ENCODE peak calls at places on chromosomes 5 and 9, in seven cellular contexts. One of them, this sample, is unnamed.
A peak's percentile ranks its signal among the peaks of the same experiment; 100 is the strongest.

GRCh38 chr5:98954392-98955028 is 25.7 kb upstream of the CHD1 start:
- DNase-seq in GM12878: no peak
- DNase-seq in H1: no peak
- DNase-seq in K562: peak; percentile 29
- DNase-seq in HCT116: no peak
- DNase-seq in HepG2: no peak
- DNase-seq in SK-N-SH: no peak
- DNase-seq in this sample: no peak

GRCh38 chr9:6354072-6354686 is 26.0 kb downstream of the TPD52L3 start:
- DNase-seq in GM12878: peak; percentile 45
- DNase-seq in SK-N-SH: peak; percentile 70
- DNase-seq in HepG2: peak; percentile 61
- DNase-seq in H1: peak; percentile 51
- DNase-seq in HCT116: peak; percentile 49
- DNase-seq in K562: peak; percentile 49
- DNase-seq in this sample: peak; percentile 62

GRCh38 chr9:96376926-96377874 is 6.3 kb downstream of the SLC35D2 start:
- DNase-seq in SK-N-SH: no peak
- DNase-seq in HCT116: no peak
- DNase-seq in GM12878: no peak
- DNase-seq in HepG2: peak; percentile 39
- DNase-seq in K562: no peak
- DNase-seq in H1: no peak
- DNase-seq in this sample: no peak

GRCh38 chr5:179167871-179168451 is 107.8 kb downstream of the ZNF354C start:
- DNase-seq in H1: peak; percentile 42
- DNase-seq in SK-N-SH: no peak
- DNase-seq in K562: no peak
- DNase-seq in GM12878: no peak
- DNase-seq in HepG2: no peak
- DNase-seq in HCT116: no peak
- DNase-seq in this sample: no peak

GRCh38 chr9:3865373-3865772 is 339.6 kb upstream of the RFX3 start:
- DNase-seq in HepG2: no peak
- DNase-seq in SK-N-SH: no peak
- DNase-seq in K562: no peak
- DNase-seq in H1: no peak
- DNase-seq in HCT116: no peak
- DNase-seq in GM12878: no peak
- DNase-seq in this sample: no peak

GRCh38 chr5:10762776-10763500 is 1.9 kb upstream of the DAP start:
- DNase-seq in HCT116: no peak
- DNase-seq in K562: peak; percentile 30
- DNase-seq in SK-N-SH: no peak
- DNase-seq in GM12878: no peak
- DNase-seq in H1: no peak
- DNase-seq in HepG2: no peak
- DNase-seq in this sample: no peak

GRCh38 chr9:79008916-79009315 is 562.8 kb upstream of the TLE4 start:
- DNase-seq in HCT116: no peak
- DNase-seq in H1: no peak
- DNase-seq in K562: no peak
- DNase-seq in SK-N-SH: no peak
- DNase-seq in HepG2: no peak
- DNase-seq in GM12878: no peak
- DNase-seq in this sample: no peak

GRCh38 chr5:173435543-173435942 is 107.3 kb upstream of the STC2 start:
- DNase-seq in GM12878: no peak
- DNase-seq in SK-N-SH: no peak
- DNase-seq in HCT116: no peak
- DNase-seq in H1: peak; percentile 43
- DNase-seq in K562: no peak
- DNase-seq in HepG2: no peak
- DNase-seq in this sample: no peak

GRCh38 chr5:154301726-154302125 is 111.2 kb downstream of the GALNT10 start:
- DNase-seq in GM12878: no peak
- DNase-seq in H1: peak; percentile 27
- DNase-seq in HCT116: no peak
- DNase-seq in HepG2: no peak
- DNase-seq in SK-N-SH: no peak
- DNase-seq in K562: no peak
- DNase-seq in this sample: no peak

GRCh38 chr5:152185547-152186234 is 219.4 kb downstream of the NMUR2 start:
- DNase-seq in HCT116: no peak
- DNase-seq in SK-N-SH: no peak
- DNase-seq in HepG2: no peak
- DNase-seq in GM12878: no peak
- DNase-seq in H1: no peak
- DNase-seq in K562: no peak
- DNase-seq in this sample: no peak

GRCh38 chr9:89598926-89599325 is 5.9 kb upstream of the GADD45G start:
- DNase-seq in HepG2: no peak
- DNase-seq in SK-N-SH: no peak
- DNase-seq in HCT116: no peak
- DNase-seq in K562: no peak
- DNase-seq in GM12878: no peak
- DNase-seq in H1: peak; percentile 32
- DNase-seq in this sample: no peak

GRCh38 chr5:61493973-61494372 is 161.9 kb downstream of the ZSWIM6 start:
- DNase-seq in HepG2: no peak
- DNase-seq in K562: no peak
- DNase-seq in SK-N-SH: no peak
- DNase-seq in GM12878: peak; percentile 3
- DNase-seq in HCT116: no peak
- DNase-seq in H1: no peak
- DNase-seq in this sample: no peak

GRCh38 chr5:88883566-88884434 is 816 bp upstream of the MEF2C start:
- DNase-seq in H1: peak; percentile 77
- DNase-seq in SK-N-SH: peak; percentile 69
- DNase-seq in GM12878: no peak
- DNase-seq in K562: peak; percentile 47
- DNase-seq in HepG2: no peak
- DNase-seq in HCT116: peak; percentile 50
- DNase-seq in this sample: peak; percentile 46

GRCh38 chr9:121246821-121247511 is 21.0 kb upstream of the GSN start:
- DNase-seq in HCT116: no peak
- DNase-seq in HepG2: no peak
- DNase-seq in K562: no peak
- DNase-seq in GM12878: no peak
- DNase-seq in H1: no peak
- DNase-seq in SK-N-SH: no peak
- DNase-seq in this sample: no peak

GRCh38 chr5:142716963-142717362 is 31.1 kb upstream of the FGF1 start:
- DNase-seq in HepG2: peak; percentile 54
- DNase-seq in K562: no peak
- DNase-seq in SK-N-SH: peak; percentile 70
- DNase-seq in GM12878: no peak
- DNase-seq in H1: no peak
- DNase-seq in HCT116: peak; percentile 47
- DNase-seq in this sample: peak; percentile 77

GRCh38 chr5:95216136-95216955 is 68.5 kb downstream of the MCTP1 start:
- DNase-seq in H1: no peak
- DNase-seq in GM12878: no peak
- DNase-seq in HepG2: no peak
- DNase-seq in SK-N-SH: no peak
- DNase-seq in HCT116: no peak
- DNase-seq in K562: no peak
- DNase-seq in this sample: no peak

GRCh38 chr9:75175395-75175794 is 87.1 kb downstream of the OSTF1 start:
- DNase-seq in HepG2: no peak
- DNase-seq in SK-N-SH: no peak
- DNase-seq in GM12878: no peak
- DNase-seq in HCT116: no peak
- DNase-seq in H1: no peak
- DNase-seq in K562: no peak
- DNase-seq in this sample: no peak

GRCh38 chr9:135339378-135339973 is 140.1 kb upstream of the PPP1R26 start:
- DNase-seq in GM12878: no peak
- DNase-seq in SK-N-SH: no peak
- DNase-seq in HCT116: no peak
- DNase-seq in H1: no peak
- DNase-seq in K562: no peak
- DNase-seq in HepG2: no peak
- DNase-seq in this sample: no peak

GRCh38 chr9:135920973-135921585 is 13.7 kb upstream of the CAMSAP1 start:
- DNase-seq in GM12878: no peak
- DNase-seq in SK-N-SH: no peak
- DNase-seq in H1: no peak
- DNase-seq in K562: no peak
- DNase-seq in HepG2: no peak
- DNase-seq in HCT116: no peak
- DNase-seq in this sample: no peak

GRCh38 chr9:70421272-70422180 is 7.1 kb upstream of the KLF9 start:
- DNase-seq in H1: peak; percentile 48
- DNase-seq in HepG2: no peak
- DNase-seq in SK-N-SH: no peak
- DNase-seq in K562: no peak
- DNase-seq in GM12878: no peak
- DNase-seq in HCT116: no peak
- DNase-seq in this sample: peak; percentile 3

GRCh38 chr5:848671-849111 is 2.1 kb downstream of the ZDHHC11 start:
- DNase-seq in HepG2: no peak
- DNase-seq in H1: no peak
- DNase-seq in GM12878: no peak
- DNase-seq in K562: no peak
- DNase-seq in SK-N-SH: no peak
- DNase-seq in HCT116: no peak
- DNase-seq in this sample: no peak
- TF ChIP-seq JUND in HepG2: no peak
- TF ChIP-seq JUND in H1: no peak
- TF ChIP-seq JUND in GM12878: no peak
- TF ChIP-seq JUND in K562: no peak
- TF ChIP-seq JUND in SK-N-SH: no peak
- TF ChIP-seq JUND in HCT116: no peak
- TF ChIP-seq JUND in this sample: no peak

DNA sequence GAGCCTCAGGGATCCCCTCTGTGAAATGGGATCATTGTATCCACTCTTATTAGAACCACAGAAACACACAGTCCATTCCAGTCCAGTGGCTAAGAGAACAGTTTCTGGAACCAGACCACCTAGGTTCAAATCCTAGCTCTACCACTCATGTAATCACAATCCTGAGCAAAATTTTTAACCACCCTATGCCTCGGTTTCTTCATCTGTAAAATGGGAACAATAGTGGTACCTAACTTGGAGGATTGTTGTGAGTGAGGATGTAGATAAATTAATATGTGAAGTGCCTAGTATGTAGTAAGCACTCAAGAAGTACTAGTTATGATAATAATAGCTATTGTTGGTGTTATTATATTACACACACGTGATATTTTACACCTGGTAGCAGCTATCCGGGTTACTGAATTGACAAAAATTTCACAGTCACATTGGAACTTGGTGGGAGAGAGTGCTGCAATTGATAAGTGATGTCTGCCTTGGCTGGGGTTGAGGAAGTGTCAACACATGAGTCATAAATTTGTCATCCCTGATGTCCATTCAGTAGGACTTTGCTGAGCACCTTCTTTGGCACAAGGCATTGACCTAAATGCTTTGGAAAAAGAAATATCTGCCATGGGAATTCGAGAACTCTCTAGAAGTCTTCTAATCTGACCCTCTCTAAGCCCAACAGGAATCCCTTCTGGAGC is 68.4 kb downstream of the COL27A1 start:
- DNase-seq in GM12878: no peak
- DNase-seq in K562: no peak
- DNase-seq in HCT116: peak; percentile 51
- DNase-seq in HepG2: peak; percentile 70
- DNase-seq in H1: no peak
- DNase-seq in SK-N-SH: no peak
- DNase-seq in this sample: no peak
- TF ChIP-seq JUND in GM12878: no peak
- TF ChIP-seq JUND in K562: peak; percentile 71
- TF ChIP-seq JUND in HCT116: peak; percentile 55
- TF ChIP-seq JUND in HepG2: no peak
- TF ChIP-seq JUND in H1: no peak
- TF ChIP-seq JUND in SK-N-SH: peak; percentile 46
- TF ChIP-seq JUND in this sample: no peak

GRCh38 chr9:92964607-92964975 is 17.3 kb downstream of the FGD3 start:
- DNase-seq in HepG2: no peak
- DNase-seq in HCT116: no peak
- DNase-seq in GM12878: no peak
- DNase-seq in K562: no peak
- DNase-seq in SK-N-SH: no peak
- DNase-seq in H1: no peak
- DNase-seq in this sample: no peak

GRCh38 chr9:92964981-92965758 is 17.8 kb downstream of the FGD3 start:
- DNase-seq in SK-N-SH: no peak
- DNase-seq in HepG2: no peak
- DNase-seq in K562: no peak
- DNase-seq in GM12878: no peak
- DNase-seq in H1: no peak
- DNase-seq in HCT116: no peak
- DNase-seq in this sample: no peak

GRCh38 chr9:92965759-92966517 is 18.6 kb downstream of the FGD3 start:
- DNase-seq in SK-N-SH: no peak
- DNase-seq in K562: no peak
- DNase-seq in H1: no peak
- DNase-seq in HepG2: no peak
- DNase-seq in GM12878: no peak
- DNase-seq in HCT116: no peak
- DNase-seq in this sample: no peak

GRCh38 chr9:92968081-92968480 is 20.8 kb downstream of the FGD3 start:
- DNase-seq in HCT116: no peak
- DNase-seq in SK-N-SH: no peak
- DNase-seq in GM12878: no peak
- DNase-seq in H1: no peak
- DNase-seq in K562: no peak
- DNase-seq in HepG2: no peak
- DNase-seq in this sample: no peak

GRCh38 chr9:92966518-92966800 is 19.1 kb downstream of the FGD3 start:
- DNase-seq in H1: no peak
- DNase-seq in GM12878: no peak
- DNase-seq in HCT116: no peak
- DNase-seq in K562: no peak
- DNase-seq in SK-N-SH: no peak
- DNase-seq in HepG2: no peak
- DNase-seq in this sample: no peak
- TF ChIP-seq JUND in H1: no peak
- TF ChIP-seq JUND in GM12878: no peak
- TF ChIP-seq JUND in HCT116: no peak
- TF ChIP-seq JUND in K562: no peak
- TF ChIP-seq JUND in SK-N-SH: no peak
- TF ChIP-seq JUND in HepG2: no peak
- TF ChIP-seq JUND in this sample: no peak

GRCh38 chr5:30604648-30605262 is 588.7 kb upstream of the CDH6 start:
- DNase-seq in HepG2: no peak
- DNase-seq in H1: no peak
- DNase-seq in GM12878: no peak
- DNase-seq in SK-N-SH: no peak
- DNase-seq in HCT116: no peak
- DNase-seq in K562: no peak
- DNase-seq in this sample: no peak
- TF ChIP-seq JUND in HepG2: no peak
- TF ChIP-seq JUND in H1: no peak
- TF ChIP-seq JUND in GM12878: no peak
- TF ChIP-seq JUND in SK-N-SH: no peak
- TF ChIP-seq JUND in HCT116: no peak
- TF ChIP-seq JUND in K562: no peak
- TF ChIP-seq JUND in this sample: no peak